ENCODE peak calls at places on chromosomes 3 and 15, in nine cellular contexts. I is GM20000, B is bronchial epithelial cell, Q is HFFc6, Z is GM12865, A is AG09319, C is mesothelial cell of epicardium, F is esophagus squamous epithelium, T is H9. K is an unnamed sample.
A peak's percentile ranks its signal among the peaks of the same experiment; 100 is the strongest.

GRCh38 chr15:56960116-56960515 is 41.7 kb downstream of the TCF12 start:
- DNase-seq in Q (no peak), Z (peak; percentile 29), A (no peak), B (no peak), C (no peak), F (no peak), T (no peak), I (peak; percentile 5), K (no peak)

GRCh38 chr3:134333522-134334181 is 40.6 kb downstream of the AMOTL2 start:
- DNase-seq in C (no peak), Z (no peak), I (no peak), Q (peak; percentile 92), T (peak; percentile 67), F (no peak), A (no peak), B (no peak), K (no peak)

GRCh38 chr3:51675201-51675611 is 4.2 kb downstream of the TEX264 start:
- DNase-seq in C (no peak), F (no peak), T (no peak), Z (no peak), A (no peak), Q (peak; percentile 57), B (peak; percentile 90), I (no peak), K (no peak)

GRCh38 chr3:178325330-178325729 is 210.9 kb upstream of the KCNMB2 start:
- DNase-seq in C (no peak), B (peak; percentile 44), I (no peak), Z (no peak), T (no peak), Q (peak; percentile 49), F (no peak), A (peak; percentile 38), K (no peak)

GRCh38 chr3:13473020-13473419 is 7.1 kb upstream of the HDAC11 start:
- DNase-seq in A (no peak), I (no peak), Q (no peak), F (no peak), B (peak; percentile 46), Z (no peak), T (no peak), C (no peak), K (no peak)

GRCh38 chr3:195438371-195438770 is 4.4 kb downstream of the ACAP2 start:
- DNase-seq in F (no peak), B (peak; percentile 78), Q (no peak), A (no peak), T (no peak), Z (no peak), C (no peak), I (no peak), K (no peak)

GRCh38 chr3:141071681-141072260 is 20.6 kb downstream of the SPSB4 start:
- DNase-seq in F (no peak), A (no peak), B (no peak), C (no peak), Q (no peak), Z (no peak), I (no peak), T (no peak), K (no peak)

GRCh38 chr3:62686486-62686885 is 188.7 kb downstream of the CADPS start:
- DNase-seq in A (no peak), I (no peak), B (peak; percentile 96), Q (no peak), Z (no peak), C (no peak), F (no peak), T (no peak), K (no peak)

GRCh38 chr15:40069178-40070165 is 30.5 kb upstream of the SRP14 start:
- DNase-seq in Q (no peak), B (no peak), T (peak; percentile 71), F (no peak), A (peak; percentile 92), C (no peak), Z (peak; percentile 90), I (peak; percentile 81), K (peak; percentile 87)

GRCh38 chr3:177013681-177014280 is 183.5 kb downstream of the TBL1XR1 start:
- DNase-seq in Q (no peak), Z (no peak), I (no peak), C (no peak), F (no peak), T (peak; percentile 32), B (no peak), A (no peak), K (no peak)

GRCh38 chr3:133991209-133991608 is 38.5 kb downstream of the SLCO2A1 start:
- DNase-seq in C (no peak), F (no peak), T (no peak), I (no peak), Z (no peak), A (no peak), Q (no peak), B (peak; percentile 43), K (no peak)

DNA sequence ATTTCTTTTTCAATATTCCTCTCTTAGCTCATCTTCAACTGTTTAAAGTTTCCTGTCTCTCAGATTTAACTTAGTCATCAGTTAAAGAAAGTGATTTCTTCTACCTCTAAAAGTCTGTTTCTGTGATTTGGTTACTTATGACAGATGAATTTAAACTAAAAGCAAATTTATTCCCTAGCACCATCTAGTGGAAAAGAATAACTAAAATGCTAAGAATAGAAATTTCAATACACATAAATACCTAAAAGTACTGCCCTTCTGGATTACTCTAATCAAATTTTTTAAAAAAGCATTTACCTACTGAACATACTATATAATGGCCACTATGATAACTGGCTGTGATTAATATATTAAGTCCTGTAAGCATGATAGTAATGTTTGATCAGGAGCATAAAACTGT is 14.0 kb upstream of the ZCWPW2 start:
- DNase-seq in Z (no peak), A (no peak), B (no peak), I (no peak), Q (no peak), C (no peak), F (no peak), T (no peak), K (no peak)
- TF ChIP-seq CTCF in Z (no peak), A (peak; percentile 19), B (no peak), I (no peak), Q (peak; percentile 65), C (no peak), F (no peak), T (peak; percentile 27), K (no peak)

GRCh38 chr3:3665546-3665945 is 133.7 kb upstream of the LRRN1 start:
- DNase-seq in T (no peak), Z (no peak), I (no peak), Q (no peak), F (no peak), A (no peak), B (peak; percentile 77), C (no peak), K (no peak)

GRCh38 chr3:3664916-3665315 is 134.3 kb upstream of the LRRN1 start:
- DNase-seq in C (no peak), B (peak; percentile 86), Z (no peak), A (no peak), I (no peak), Q (no peak), T (no peak), F (no peak), K (no peak)

GRCh38 chr3:3662610-3663009 is 136.6 kb upstream of the LRRN1 start:
- DNase-seq in A (no peak), B (peak; percentile 86), I (no peak), C (no peak), F (no peak), Z (no peak), Q (no peak), T (no peak), K (no peak)

GRCh38 chr3:3665961-3666640 is 133.1 kb upstream of the LRRN1 start:
- DNase-seq in Q (no peak), Z (peak; percentile 48), B (peak; percentile 17), I (peak; percentile 6), F (no peak), C (no peak), T (no peak), A (no peak), K (peak; percentile 5)

GRCh38 chr3:3666664-3667063 is 132.6 kb upstream of the LRRN1 start:
- DNase-seq in A (no peak), Q (no peak), F (no peak), T (no peak), C (no peak), I (peak; percentile 65), B (peak; percentile 39), Z (peak; percentile 85), K (peak; percentile 73)
- TF ChIP-seq CTCF in A (no peak), Q (no peak), F (no peak), T (no peak), C (no peak), I (no peak), B (no peak), Z (no peak), K (no peak)

GRCh38 chr15:25946241-25946786 is 83.2 kb upstream of the ATP10A start:
- DNase-seq in C (no peak), A (no peak), Q (no peak), T (peak; percentile 53), F (no peak), I (no peak), Z (no peak), B (no peak), K (no peak)

GRCh38 chr15:25950014-25950413 is 86.9 kb upstream of the ATP10A start:
- DNase-seq in Z (no peak), I (no peak), A (no peak), B (no peak), Q (no peak), C (no peak), T (no peak), F (no peak), K (no peak)

GRCh38 chr15:25944386-25944785 is 81.3 kb upstream of the ATP10A start:
- DNase-seq in A (no peak), F (no peak), B (no peak), Z (no peak), C (no peak), T (no peak), Q (no peak), I (no peak), K (no peak)

GRCh38 chr15:25943831-25944230 is 80.7 kb upstream of the ATP10A start:
- DNase-seq in F (no peak), Q (no peak), B (no peak), T (no peak), A (no peak), C (no peak), Z (no peak), I (no peak), K (no peak)

GRCh38 chr15:25947336-25948080 is 84.4 kb upstream of the ATP10A start:
- DNase-seq in T (peak; percentile 77), Z (no peak), F (no peak), C (no peak), B (no peak), A (no peak), Q (peak; percentile 34), I (no peak), K (no peak)
- TF ChIP-seq CTCF in T (peak; percentile 40), Z (peak; percentile 8), F (no peak), C (no peak), B (peak; percentile 1), A (no peak), Q (peak; percentile 29), I (no peak), K (no peak)

GRCh38 chr3:20123121-20123652 is 62.8 kb downstream of the SGO1 start:
- DNase-seq in F (no peak), A (no peak), T (no peak), I (no peak), B (no peak), Q (no peak), Z (no peak), C (no peak), K (no peak)

GRCh38 chr3:20125912-20126311 is 60.1 kb downstream of the SGO1 start:
- DNase-seq in A (no peak), C (no peak), Z (peak; percentile 80), T (no peak), Q (no peak), B (no peak), F (no peak), I (peak; percentile 72), K (peak; percentile 77)

GRCh38 chr3:20125289-20125688 is 60.7 kb downstream of the SGO1 start:
- DNase-seq in F (no peak), Q (no peak), I (no peak), Z (no peak), C (no peak), T (no peak), B (no peak), A (no peak), K (no peak)

GRCh38 chr3:20121088-20121487 is 64.9 kb downstream of the SGO1 start:
- DNase-seq in Z (no peak), T (no peak), Q (no peak), C (no peak), B (no peak), F (no peak), A (no peak), I (no peak), K (no peak)
- TF ChIP-seq CTCF in Z (no peak), T (no peak), Q (no peak), C (no peak), B (no peak), F (no peak), A (no peak), I (no peak), K (no peak)